ENCODE peak calls at places on chromosomes 6 and 20, in eight cellular contexts. O, I, H, C, D, V, E and R are unnamed samples.

GRCh38 chr6:30480536-30481156 is 8.7 kb upstream of the HLA-E start:
- DNase-seq in O (no peak), I (no peak), H (no peak), C (no peak), D (no peak), V (no peak), E (no peak), R (no peak)

GRCh38 chr20:61760321-61761112 is 305.2 kb downstream of the TAF4 start:
- DNase-seq in O (peak; percentile 29), I (no peak), H (no peak), C (no peak), D (no peak), V (no peak), E (no peak), R (no peak)

GRCh38 chr20:64115171-64115911 is 8.0 kb upstream of the NPBWR2 start:
- DNase-seq in O (no peak), I (no peak), H (no peak), C (peak; percentile 69), D (no peak), V (no peak), E (no peak), R (no peak)

GRCh38 chr6:87949194-87949593 is 98.4 kb upstream of the SPACA1 start:
- DNase-seq in O (no peak), I (no peak), H (no peak), C (no peak), D (no peak), V (no peak), E (no peak), R (no peak)

GRCh38 chr20:48822879-48823385 is 4.9 kb downstream of the PREX1 start:
- DNase-seq in O (peak; percentile 57), I (no peak), H (no peak), C (no peak), D (no peak), V (no peak), E (no peak), R (no peak)

GRCh38 chr6:97437087-97437486 is 154.1 kb upstream of the MMS22L start:
- DNase-seq in O (no peak), I (no peak), H (peak; percentile 7), C (no peak), D (no peak), V (peak; percentile 26), E (no peak), R (peak; percentile 47)

GRCh38 chr20:34065260-34065659 is 46.8 kb downstream of the EIF2S2 start:
- DNase-seq in O (peak; percentile 82), I (no peak), H (no peak), C (no peak), D (peak; percentile 17), V (peak; percentile 60), E (peak; percentile 52), R (no peak)

GRCh38 chr20:57479196-57479595 is 45.7 kb downstream of the CTCFL start:
- DNase-seq in O (no peak), I (no peak), H (no peak), C (no peak), D (no peak), V (no peak), E (no peak), R (no peak)